ENCODE peak calls at places on chromosomes 4 and X, in six cellular contexts. J, F, H, Y, K and D are unnamed samples. For H3K4me1, the result is how much of the 10 kb centered on the place peaks cover.

GRCh38 chrX:1164322-1165288 is 47.8 kb downstream of the CRLF2 start:
- DNase-seq in J (peak), H (no peak), F (no peak), Y (no peak), K (peak), D (peak)

GRCh38 chr4:24380953-24381506 is 203.3 kb downstream of the DHX15 start:
- DNase-seq in H (no peak), F (no peak), K (no peak), Y (no peak), J (no peak), D (no peak)

GRCh38 chr4:114807759-114808404 is 209.3 kb downstream of the UGT8 start:
- DNase-seq in K (no peak), F (peak), Y (no peak), J (no peak), H (peak), D (no peak)

GRCh38 chr4:17027495-17027894 is 129.1 kb upstream of the LDB2 start:
- DNase-seq in Y (no peak), H (no peak), F (peak), J (no peak), K (no peak), D (no peak)

GRCh38 chrX:75609361-75609760 is 86.5 kb upstream of the ZDHHC15 start:
- DNase-seq in F (no peak), J (no peak), H (no peak), K (no peak), Y (no peak), D (no peak)

GRCh38 chr4:122896270-122896669 is 26.1 kb downstream of the NUDT6 start:
- DNase-seq in Y (no peak), J (no peak), F (no peak), H (no peak), K (no peak), D (no peak)

GRCh38 chr4:155234206-155234605 is 25.8 kb downstream of the NPY2R start:
- DNase-seq in K (no peak), J (no peak), H (no peak), F (no peak), Y (no peak), D (no peak)

GRCh38 chrX:135591871-135592270 is 71.4 kb downstream of the INTS6L start:
- DNase-seq in F (no peak), Y (no peak), J (no peak), H (no peak), K (no peak), D (no peak)

GRCh38 chr4:36039031-36039430 is 205.3 kb downstream of the ARAP2 start:
- DNase-seq in Y (no peak), H (no peak), F (no peak), J (no peak), K (no peak), D (no peak)

GRCh38 chr4:176444741-176445140 is 125.0 kb downstream of the SPCS3 start:
- DNase-seq in K (no peak), J (no peak), Y (no peak), H (no peak), F (no peak), D (no peak)

GRCh38 chrX:101028562-101028961 is 23.3 kb downstream of the TRMT2B start:
- DNase-seq in K (no peak), Y (no peak), H (no peak), J (no peak), F (no peak), D (no peak)

GRCh38 chr4:146224331-146224966 is 10.1 kb downstream of the REELD1 start:
- DNase-seq in H (no peak), K (no peak), F (no peak), Y (no peak), J (no peak), D (no peak)

GRCh38 chr4:145732001-145732400 is 52.1 kb downstream of the C4orf51 start:
- DNase-seq in F (peak), J (no peak), H (no peak), K (no peak), Y (no peak), D (no peak)

GRCh38 chr4:74794341-74794801 is at the start of gene BTC:
- DNase-seq in H (no peak), Y (peak), F (no peak), J (peak), K (peak), D (peak)

GRCh38 chr4:10094841-10095240 is 21.8 kb downstream of the WDR1 start:
- DNase-seq in K (peak), Y (no peak), F (no peak), J (peak), H (no peak), D (no peak)

GRCh38 chr4:73036123-73036522 is 33.4 kb downstream of the COX18 start:
- DNase-seq in H (no peak), F (no peak), Y (no peak), J (no peak), K (no peak), D (no peak)

GRCh38 chr4:56028165-56028564 is 79.4 kb downstream of the CEP135 start:
- DNase-seq in K (no peak), Y (no peak), J (no peak), H (no peak), F (no peak), D (no peak)

GRCh38 chrX:48972214-48973164 is 845 bp upstream of the KCND1 start:
- DNase-seq in H (no peak), J (peak), K (no peak), Y (no peak), F (peak), D (peak)

GRCh38 chrX:96909291-96909690 is 25.6 kb downstream of the RPA4 start:
- DNase-seq in Y (no peak), J (no peak), K (no peak), H (no peak), F (peak), D (no peak)

GRCh38 chrX:153966841-153967535 is 4.6 kb downstream of the HCFC1 start:
- DNase-seq in K (peak), Y (no peak), F (no peak), J (no peak), H (no peak), D (peak)

GRCh38 chrX:115565888-115566287 is 4.9 kb downstream of the PLS3 start:
- DNase-seq in Y (no peak), K (no peak), H (no peak), F (no peak), J (no peak), D (no peak)

GRCh38 chrX:34656467-34656841 is 631 bp downstream of the TMEM47 start:
- DNase-seq in H (no peak), K (peak), J (peak), F (peak), Y (no peak), D (peak)

GRCh38 chr4:37648084-37648817 is 37.9 kb downstream of the RELL1 start:
- DNase-seq in J (peak), K (peak), Y (peak), H (peak), F (peak), D (no peak)

GRCh38 chr4:184958839-184959238 is 59.5 kb upstream of the HELT start:
- DNase-seq in K (no peak), Y (no peak), F (no peak), H (no peak), J (no peak), D (peak)

GRCh38 chr4:92265066-92265465 is 38.7 kb upstream of the GRID2 start:
- DNase-seq in F (peak), Y (no peak), H (no peak), K (no peak), J (no peak), D (no peak)

GRCh38 chr4:173217075-173217474 is 48.5 kb downstream of the GALNT7 start:
- DNase-seq in K (no peak), Y (no peak), H (no peak), F (no peak), J (no peak), D (no peak)

GRCh38 chr4:41611881-41612871 is 74.2 kb downstream of the LIMCH1 start:
- DNase-seq in Y (no peak), H (no peak), K (peak), J (peak), F (peak), D (peak)

GRCh38 chr4:106529348-106530033 is 160.9 kb upstream of the GIMD1 start:
- DNase-seq in F (peak), H (no peak), Y (no peak), K (no peak), J (no peak), D (no peak)

GRCh38 chr4:11138964-11139363 is 289.7 kb downstream of the HS3ST1 start:
- DNase-seq in H (no peak), Y (no peak), J (no peak), F (no peak), K (no peak), D (no peak)

GRCh38 chr4:121330180-121330665 is 50.6 kb downstream of the QRFPR start:
- DNase-seq in H (no peak), F (no peak), J (no peak), Y (no peak), K (no peak), D (no peak)

GRCh38 chrX:109732319-109732779 is 708 bp downstream of the ACSL4 start:
- DNase-seq in K (no peak), J (no peak), Y (no peak), H (no peak), F (peak), D (no peak)

GRCh38 chr4:76078033-76078613 is 3.6 kb downstream of the ART3 start:
- DNase-seq in K (no peak), J (no peak), H (no peak), Y (no peak), F (no peak), D (no peak)

GRCh38 chrX:11190745-11191510 is 79.8 kb downstream of the HCCS start:
- DNase-seq in J (no peak), K (no peak), F (no peak), Y (no peak), H (no peak), D (no peak)

GRCh38 chr4:93407493-93408275 is 420.9 kb upstream of the ATOH1 start:
- DNase-seq in F (no peak), H (no peak), Y (no peak), J (no peak), K (no peak), D (no peak)

GRCh38 chr4:5160668-5161067 is 109.4 kb downstream of the STK32B start:
- DNase-seq in Y (no peak), F (no peak), H (no peak), J (no peak), K (no peak), D (no peak)

GRCh38 chr4:88818650-88819470 is 121.2 kb upstream of the NAP1L5 start:
- DNase-seq in Y (no peak), J (peak), F (peak), H (no peak), K (no peak), D (no peak)

GRCh38 chr4:3473943-3474335 is 10.8 kb downstream of the DOK7 start:
- DNase-seq in H (no peak), J (peak), F (no peak), Y (no peak), K (peak), D (no peak)

GRCh38 chr4:1291996-1292702 is 2.5 kb downstream of the MAEA start:
- DNase-seq in K (peak), F (no peak), H (no peak), Y (no peak), J (no peak), D (peak)
- H3K4me1 ChIP-seq in K (under half), F (under half), H (under half), Y (under half), J (under half), D (under half)

GRCh38 chrX:130857207-130857606 is 45.8 kb downstream of the ENOX2 start:
- DNase-seq in H (no peak), K (no peak), Y (no peak), F (no peak), J (no peak), D (no peak)
- H3K4me3 ChIP-seq in H (no peak), K (no peak), Y (no peak), F (no peak), J (no peak), D (no peak)

DNA sequence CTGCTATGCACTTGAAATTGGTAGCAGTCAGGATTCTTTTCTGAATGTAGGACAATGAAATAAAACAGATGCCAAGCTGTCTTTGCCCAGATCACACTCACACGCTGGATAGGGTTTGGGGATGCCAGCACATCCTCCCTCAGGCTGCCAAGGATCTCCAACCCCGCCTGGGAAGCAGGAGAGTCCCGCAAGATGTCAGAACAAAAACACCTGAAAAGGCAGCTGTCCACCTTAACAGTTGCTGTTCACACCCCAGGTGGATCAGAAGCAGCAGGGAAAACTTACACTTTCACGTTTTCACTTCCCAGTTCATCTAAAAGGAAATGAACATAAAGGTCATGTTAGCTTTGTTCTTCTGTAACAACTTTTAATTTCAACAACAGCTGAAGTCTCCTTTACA is 35.7 kb downstream of the TMEM154 start:
- DNase-seq in F (no peak), K (no peak), Y (no peak), H (no peak), J (no peak), D (no peak)
- H3K27ac ChIP-seq in F (no peak), K (no peak), Y (no peak), H (no peak), J (no peak), D (no peak)

DNA sequence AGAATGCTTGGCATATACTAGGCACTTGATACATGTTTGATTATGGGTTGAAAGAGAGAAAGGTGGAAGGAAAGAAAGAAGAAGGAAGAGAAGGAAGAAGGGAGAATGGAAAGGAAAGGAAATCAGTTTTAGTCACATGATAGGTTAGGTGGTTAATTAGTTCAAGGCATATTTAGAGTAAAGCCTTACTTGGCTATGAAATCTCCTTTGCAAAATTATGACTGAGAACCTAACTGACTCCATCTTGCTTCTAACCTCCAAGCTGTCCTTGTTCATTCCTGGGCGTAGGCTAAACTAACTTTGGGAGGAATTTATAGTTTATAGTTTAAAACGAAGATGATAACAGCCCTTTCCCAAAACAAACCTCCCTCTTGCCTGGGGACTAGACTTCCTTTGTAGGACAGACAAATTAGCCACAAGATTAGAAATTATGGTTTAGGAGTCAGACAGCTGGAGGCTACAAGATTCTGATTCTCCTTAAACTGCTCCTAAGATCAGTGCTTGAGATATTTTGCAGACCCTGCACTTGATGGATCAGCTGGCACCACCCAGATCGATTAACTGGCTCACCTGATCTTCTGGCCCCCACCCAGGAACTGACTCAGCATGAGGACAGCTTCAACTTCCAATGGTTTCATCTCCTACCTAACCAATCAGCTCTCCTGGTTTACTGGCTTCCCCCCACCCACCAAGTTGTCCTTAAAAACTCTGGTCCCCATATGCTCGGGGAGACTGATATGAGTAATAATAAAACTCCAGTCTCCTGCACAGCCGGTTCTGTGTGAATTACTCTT is 55.0 kb downstream of the TXK start:
- DNase-seq in J (no peak), Y (no peak), H (no peak), F (no peak), K (no peak), D (no peak)
- H3K4me1 ChIP-seq in J (under half), Y (under half), H (under half), F (under half), K (under half), D (under half)

DNA sequence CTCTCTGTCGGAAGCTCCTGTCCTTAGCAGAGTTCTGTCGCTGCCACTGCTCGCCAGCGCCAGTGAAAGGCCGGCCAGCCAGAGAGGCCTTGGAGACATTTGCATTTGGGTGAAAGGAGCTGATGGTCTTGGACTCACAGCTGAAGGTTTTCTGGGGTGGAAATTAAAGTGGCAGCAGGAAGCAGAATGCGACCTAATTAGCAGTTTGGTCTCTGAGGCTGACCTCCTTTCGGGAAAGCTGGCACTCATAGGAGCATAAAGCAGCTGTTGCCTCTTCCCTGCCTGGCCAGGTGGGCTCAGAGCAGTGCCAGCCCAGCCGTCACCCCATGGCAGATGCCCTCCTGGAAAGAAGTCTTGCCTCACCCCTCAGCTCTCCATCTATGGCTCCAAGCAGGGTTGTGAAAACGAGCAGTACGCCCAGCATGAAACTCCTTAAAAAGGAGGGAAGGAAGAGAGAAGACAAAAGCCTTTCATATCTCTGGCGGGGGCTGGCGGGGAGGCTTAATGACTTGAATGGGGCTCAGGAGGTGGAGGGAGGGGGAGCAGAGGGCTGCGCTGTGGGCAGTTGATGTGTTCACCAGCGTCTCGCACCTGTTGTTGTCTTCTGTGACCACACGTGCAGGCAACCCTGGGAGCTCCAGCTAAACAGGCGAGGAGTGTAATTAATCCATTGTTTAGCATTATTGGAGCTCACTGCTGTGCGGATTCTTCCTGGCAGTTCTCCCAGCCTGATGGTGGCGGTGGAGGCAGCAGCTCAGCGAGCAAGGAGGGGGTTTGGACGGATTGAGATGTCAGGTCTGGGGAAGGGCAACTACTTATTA is 264.0 kb downstream of the MID1IP1 start:
- DNase-seq in K (no peak), Y (no peak), H (peak), F (no peak), J (no peak), D (no peak)
- H3K4me3 ChIP-seq in K (no peak), Y (no peak), H (no peak), F (no peak), J (peak), D (no peak)

GRCh38 chr4:140756292-140757219 is at the start of gene TBC1D9:
- DNase-seq in H (peak), K (peak), Y (peak), J (peak), F (peak), D (peak)
- H3K27ac ChIP-seq in H (peak), K (peak), Y (peak), J (peak), F (peak), D (peak)

DNA sequence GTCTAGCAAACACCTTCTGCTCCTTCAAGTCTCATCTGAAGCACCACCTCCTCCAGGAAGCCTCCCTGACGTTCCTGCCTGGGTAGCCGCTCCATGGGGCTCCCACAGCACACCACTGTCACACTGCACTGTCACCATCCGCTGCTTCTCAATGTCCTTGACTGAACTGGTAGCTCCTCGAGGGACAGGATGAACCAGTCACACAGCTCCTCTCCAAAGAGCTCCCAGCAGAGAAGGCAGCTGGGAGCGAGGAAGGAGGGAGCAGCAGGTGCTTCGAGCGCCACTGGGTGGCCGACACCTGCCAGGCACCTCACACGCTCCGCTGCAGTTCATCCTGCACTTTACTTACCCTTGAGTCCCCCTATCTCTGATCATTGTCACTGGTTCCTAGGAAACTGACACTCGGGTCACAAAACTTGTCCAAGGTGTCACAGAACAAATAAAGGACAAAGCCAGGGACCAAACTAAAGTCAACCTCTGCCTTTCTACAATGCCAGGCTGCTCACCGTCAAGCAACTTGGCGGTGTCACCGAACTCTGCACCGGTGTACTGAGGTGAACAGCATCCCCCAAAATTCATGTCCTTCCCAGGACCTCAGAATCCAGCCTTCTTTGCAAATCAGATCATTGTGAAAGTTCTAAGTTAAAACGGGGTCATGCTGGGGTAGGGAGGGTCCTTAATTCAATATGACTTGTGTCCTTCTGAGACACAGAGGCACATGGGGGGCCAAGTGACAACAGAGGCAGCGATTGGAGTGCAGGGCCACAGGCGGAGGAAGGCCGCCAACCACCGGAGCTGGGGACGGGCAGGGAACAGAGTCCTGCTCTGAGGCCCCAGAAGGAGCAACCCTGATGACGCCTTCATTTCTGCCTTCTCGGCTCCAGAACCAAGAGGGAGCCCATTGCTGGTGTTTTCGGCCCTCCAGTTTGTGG is 5.5 kb upstream of the S100P start:
- DNase-seq in Y (no peak), F (no peak), J (no peak), H (no peak), K (no peak), D (no peak)
- H3K4me1 ChIP-seq in Y (under half), F (under half), J (under half), H (under half), K (under half), D (under half)

GRCh38 chr4:109648997-109649575 is 54.2 kb downstream of the CASP6 start:
- DNase-seq in J (no peak), Y (no peak), K (no peak), F (no peak), H (no peak), D (no peak)
- H3K4me3 ChIP-seq in J (no peak), Y (no peak), K (no peak), F (no peak), H (no peak), D (no peak)

GRCh38 chr4:141810702-141811365 is 174.5 kb downstream of the IL15 start:
- DNase-seq in K (no peak), Y (no peak), F (no peak), H (no peak), J (no peak), D (no peak)
- H3K27ac ChIP-seq in K (no peak), Y (no peak), F (no peak), H (no peak), J (no peak), D (no peak)

GRCh38 chr4:26048378-26048882 is 134.4 kb downstream of the SMIM20 start:
- DNase-seq in F (peak), Y (no peak), K (no peak), H (no peak), J (peak), D (peak)
- H3K4me1 ChIP-seq in F (under half), Y (under half), K (under half), H (under half), J (under half), D (under half)